ENCODE peak calls at places on chromosomes 1 and 21, in six cellular contexts. U, V, W, N, L and J are unnamed samples.

GRCh38 chr1:233256191-233256590 is 39.3 kb downstream of the PCNX2 start:
- DNase-seq in U (no peak), V (no peak), W (no peak), N (no peak), L (no peak), J (no peak)

GRCh38 chr21:45295576-45296365 is 8.1 kb upstream of the POFUT2 start:
- DNase-seq in U (peak; percentile 73), V (no peak), W (no peak), N (no peak), L (no peak), J (no peak)

GRCh38 chr1:197771388-197771787 is 3.9 kb downstream of the DENND1B start:
- DNase-seq in U (no peak), V (no peak), W (no peak), N (no peak), L (no peak), J (no peak)

GRCh38 chr1:246008256-246008901 is 498.7 kb downstream of the SMYD3 start:
- DNase-seq in U (no peak), V (no peak), W (no peak), N (no peak), L (no peak), J (no peak)

GRCh38 chr1:242005866-242006565 is 7.1 kb upstream of the MAP1LC3C start:
- DNase-seq in U (no peak), V (no peak), W (no peak), N (no peak), L (no peak), J (no peak)

GRCh38 chr1:206693029-206693428 is 8.3 kb downstream of the MAPKAPK2 start:
- DNase-seq in U (peak; percentile 77), V (no peak), W (no peak), N (peak; percentile 92), L (no peak), J (peak; percentile 88)

GRCh38 chr1:24861821-24862727 is 68.0 kb downstream of the RUNX3 start:
- DNase-seq in U (peak; percentile 33), V (no peak), W (no peak), N (no peak), L (no peak), J (no peak)

GRCh38 chr21:41648591-41649031 is 118.2 kb downstream of the RIPK4 start:
- DNase-seq in U (peak; percentile 55), V (no peak), W (no peak), N (no peak), L (no peak), J (no peak)

GRCh38 chr1:172380441-172381244 is 39.8 kb upstream of the C1orf105 start:
- DNase-seq in U (no peak), V (no peak), W (no peak), N (no peak), L (no peak), J (no peak)

GRCh38 chr1:94526581-94526980 is 15.0 kb downstream of the F3 start:
- DNase-seq in U (peak; percentile 14), V (no peak), W (no peak), N (no peak), L (no peak), J (no peak)

GRCh38 chr1:67674260-67675011 is 10.6 kb upstream of the GADD45A start:
- DNase-seq in U (no peak), V (no peak), W (no peak), N (peak; percentile 34), L (no peak), J (peak; percentile 39)

GRCh38 chr1:25804244-25804963 is 4.4 kb downstream of the SELENON start:
- DNase-seq in U (no peak), V (no peak), W (no peak), N (no peak), L (no peak), J (peak; percentile 27)

GRCh38 chr1:86704456-86704971 is at the start of gene SH3GLB1:
- DNase-seq in U (peak; percentile 89), V (peak; percentile 71), W (peak; percentile 69), N (peak; percentile 96), L (peak; percentile 82), J (peak; percentile 90)

GRCh38 chr1:180040034-180040433 is 85.4 kb downstream of the CEP350 start:
- DNase-seq in U (no peak), V (no peak), W (no peak), N (no peak), L (no peak), J (no peak)

GRCh38 chr21:36355071-36355680 is 30.0 kb upstream of the CHAF1B start:
- DNase-seq in U (no peak), V (no peak), W (no peak), N (no peak), L (no peak), J (no peak)

GRCh38 chr1:72366473-72366872 is 84.1 kb upstream of the NEGR1 start:
- DNase-seq in U (peak; percentile 66), V (no peak), W (no peak), N (no peak), L (no peak), J (no peak)

GRCh38 chr1:163161841-163162240 is 40.9 kb downstream of the RGS5 start:
- DNase-seq in U (no peak), V (no peak), W (no peak), N (no peak), L (no peak), J (no peak)

GRCh38 chr1:111709986-111710385 is 29.2 kb downstream of the INKA2 start:
- DNase-seq in U (no peak), V (no peak), W (no peak), N (no peak), L (no peak), J (no peak)

GRCh38 chr21:42225571-42226155 is 6.7 kb downstream of the ABCG1 start:
- DNase-seq in U (no peak), V (no peak), W (no peak), N (no peak), L (no peak), J (no peak)

GRCh38 chr21:42757422-42757821 is 104.0 kb downstream of the PDE9A start:
- DNase-seq in U (no peak), V (no peak), W (no peak), N (no peak), L (no peak), J (no peak)

GRCh38 chr1:211606914-211607751 is 28.2 kb upstream of the SLC30A1 start:
- DNase-seq in U (peak; percentile 70), V (no peak), W (no peak), N (peak; percentile 66), L (no peak), J (peak; percentile 34)

GRCh38 chr1:68770817-68771216 is 273.9 kb upstream of the DEPDC1 start:
- DNase-seq in U (no peak), V (no peak), W (no peak), N (no peak), L (no peak), J (no peak)

GRCh38 chr1:47423872-47424271 is 7.8 kb downstream of the FOXE3 start:
- DNase-seq in U (no peak), V (no peak), W (no peak), N (no peak), L (no peak), J (no peak)

GRCh38 chr1:47870946-47871750 is 126.0 kb downstream of the TRABD2B start:
- DNase-seq in U (no peak), V (no peak), W (no peak), N (no peak), L (no peak), J (no peak)

GRCh38 chr1:151131832-151132675 is 14.4 kb downstream of the SEMA6C start:
- DNase-seq in U (peak; percentile 25), V (no peak), W (no peak), N (peak; percentile 75), L (no peak), J (peak; percentile 46)

GRCh38 chr1:235843458-235843857 is 23.2 kb downstream of the LYST start:
- DNase-seq in U (peak; percentile 77), V (peak; percentile 51), W (no peak), N (no peak), L (no peak), J (no peak)

GRCh38 chr1:234731371-234732085 is 121.5 kb upstream of the IRF2BP2 start:
- DNase-seq in U (peak; percentile 63), V (no peak), W (no peak), N (no peak), L (no peak), J (no peak)

GRCh38 chr1:179124866-179125265 is 43.0 kb downstream of the TOR3A start:
- DNase-seq in U (no peak), V (no peak), W (no peak), N (no peak), L (no peak), J (no peak)

GRCh38 chr1:213724640-213725536 is 262.9 kb upstream of the PROX1 start:
- DNase-seq in U (peak; percentile 2), V (no peak), W (no peak), N (peak; percentile 64), L (no peak), J (peak; percentile 50)

GRCh38 chr1:14642712-14643111 is 44.2 kb downstream of the KAZN start:
- DNase-seq in U (no peak), V (no peak), W (no peak), N (no peak), L (no peak), J (no peak)

GRCh38 chr1:233328661-233329498 is 1.4 kb downstream of the MAP3K21 start:
- DNase-seq in U (no peak), V (no peak), W (no peak), N (no peak), L (no peak), J (no peak)

GRCh38 chr1:227948493-227949260 is 945 bp upstream of the WNT9A start:
- DNase-seq in U (no peak), V (peak; percentile 51), W (no peak), N (peak; percentile 72), L (no peak), J (no peak)

GRCh38 chr1:163144418-163144817 is 58.3 kb downstream of the RGS5 start:
- DNase-seq in U (no peak), V (no peak), W (no peak), N (no peak), L (no peak), J (no peak)

GRCh38 chr1:165633624-165634023 is 2.6 kb downstream of the MGST3 start:
- DNase-seq in U (no peak), V (no peak), W (no peak), N (no peak), L (no peak), J (no peak)

GRCh38 chr1:90989302-90989701 is 32.5 kb downstream of the ZNF644 start:
- DNase-seq in U (no peak), V (no peak), W (no peak), N (no peak), L (no peak), J (no peak)

GRCh38 chr1:63448741-63449140 is 74.3 kb downstream of the ITGB3BP start:
- DNase-seq in U (peak; percentile 39), V (no peak), W (no peak), N (no peak), L (no peak), J (no peak)

GRCh38 chr1:224333309-224333926 is 3.4 kb upstream of the NVL start:
- DNase-seq in U (peak; percentile 79), V (no peak), W (no peak), N (no peak), L (no peak), J (no peak)

GRCh38 chr1:203037509-203038190 is 11.4 kb downstream of the PPFIA4 start:
- DNase-seq in U (no peak), V (no peak), W (no peak), N (no peak), L (no peak), J (no peak)

GRCh38 chr1:167777253-167777618 is 55.5 kb downstream of the MPZL1 start:
- DNase-seq in U (no peak), V (no peak), W (no peak), N (no peak), L (no peak), J (no peak)